ENCODE peak calls at places on chromosome 1, in nine cellular contexts. G is fibroblast of lung, R is MM.1S, V is hepatocyte, L is mammary epithelial cell, Y is PC-3, D is HCT116, N is PC-9, B is H1. M is an unnamed sample.

GRCh38 chr1:218823291-218823900 is 350.3 kb upstream of the LYPLAL1 start:
- DNase-seq in G (peak), R (no peak), V (no peak), L (peak), Y (peak), D (peak), N (no peak), B (no peak), M (no peak)

GRCh38 chr1:67791686-67792475 is 41.4 kb downstream of the GNG12 start:
- DNase-seq in G (peak), R (no peak), V (no peak), L (peak), Y (peak), D (no peak), N (peak), B (no peak), M (peak)

GRCh38 chr1:180254854-180255253 is 24.8 kb downstream of the LHX4 start:
- DNase-seq in G (no peak), R (no peak), V (no peak), L (no peak), Y (no peak), D (no peak), N (no peak), B (no peak), M (no peak)

GRCh38 chr1:91997607-91998195 is 32.1 kb upstream of the EPHX4 start:
- DNase-seq in G (peak), R (peak), V (peak), L (peak), Y (peak), D (peak), N (peak), B (no peak), M (peak)

GRCh38 chr1:15433471-15433870 is 4.8 kb upstream of the CTRC start:
- DNase-seq in G (no peak), R (no peak), V (no peak), L (no peak), Y (no peak), D (no peak), N (no peak), B (no peak), M (no peak)

GRCh38 chr1:94033849-94034248 is 87.1 kb downstream of the ABCA4 start:
- DNase-seq in G (peak), R (no peak), V (no peak), L (no peak), Y (no peak), D (no peak), N (no peak), B (no peak), M (peak)

GRCh38 chr1:16402742-16403141 is 34.5 kb downstream of the SPATA21 start:
- DNase-seq in G (no peak), R (no peak), V (no peak), L (no peak), Y (no peak), D (no peak), N (no peak), B (no peak), M (no peak)

GRCh38 chr1:65422241-65423203 is 2.1 kb downstream of the LEPR start:
- DNase-seq in G (peak), R (no peak), V (no peak), L (peak), Y (peak), D (no peak), N (peak), B (no peak), M (peak)

GRCh38 chr1:20735581-20736111 is 3.1 kb upstream of the SH2D5 start:
- DNase-seq in G (no peak), R (no peak), V (no peak), L (peak), Y (no peak), D (no peak), N (no peak), B (no peak), M (no peak)

DNA sequence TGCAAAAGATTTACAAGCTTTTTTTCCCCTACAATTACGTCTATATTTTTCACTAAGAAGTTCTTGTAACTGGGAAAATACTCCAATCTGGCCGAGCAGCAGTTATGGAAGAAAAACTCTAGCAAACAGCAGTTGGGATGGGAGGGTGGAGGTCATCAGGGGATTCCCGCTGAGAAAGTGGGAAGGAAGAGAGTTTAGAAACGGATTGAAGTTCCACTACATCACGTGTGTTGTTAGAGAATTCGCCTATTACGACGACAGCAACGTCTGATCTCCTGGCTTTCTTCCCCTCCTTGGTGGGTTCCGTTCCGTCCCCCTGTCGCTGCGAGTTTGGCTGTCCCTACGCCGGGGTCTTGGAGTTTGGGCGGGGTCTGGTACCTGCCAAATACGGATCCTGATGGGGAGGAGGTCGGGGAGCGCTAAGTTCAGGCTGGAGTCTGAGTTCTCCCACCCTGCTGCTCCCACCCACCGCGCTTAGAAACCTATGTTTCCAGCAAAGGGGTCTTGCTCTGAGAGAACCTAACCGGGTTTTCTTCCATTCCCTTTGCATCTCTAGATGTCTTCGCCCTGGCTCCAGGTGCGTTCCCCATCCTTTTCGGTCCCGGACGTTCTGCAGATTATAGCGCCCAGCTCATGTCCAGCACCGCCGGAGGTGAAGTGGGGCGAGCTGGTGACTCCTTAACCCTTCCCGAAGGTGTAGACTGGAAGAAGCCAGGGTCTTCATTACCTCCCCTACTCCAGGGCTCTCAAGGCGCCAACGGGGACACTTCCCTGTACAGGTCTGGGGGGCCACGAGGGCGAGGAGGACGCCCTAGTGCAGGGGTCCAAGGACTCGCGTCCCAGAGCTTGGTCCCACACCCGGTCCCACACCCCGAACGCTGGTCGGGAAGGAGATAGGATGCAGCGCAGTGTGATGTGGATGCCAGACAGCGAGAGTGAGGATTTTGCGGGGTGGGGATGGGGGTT is 688 bp upstream of the KCNK2 start:
- DNase-seq in G (no peak), R (no peak), V (peak), L (no peak), Y (no peak), D (no peak), N (no peak), B (peak), M (no peak)
- TF ChIP-seq EZH2 in G (no peak), R (no peak), V (peak), L (peak), Y (no peak), D (no peak), N (no peak), B (peak), M (peak)

DNA sequence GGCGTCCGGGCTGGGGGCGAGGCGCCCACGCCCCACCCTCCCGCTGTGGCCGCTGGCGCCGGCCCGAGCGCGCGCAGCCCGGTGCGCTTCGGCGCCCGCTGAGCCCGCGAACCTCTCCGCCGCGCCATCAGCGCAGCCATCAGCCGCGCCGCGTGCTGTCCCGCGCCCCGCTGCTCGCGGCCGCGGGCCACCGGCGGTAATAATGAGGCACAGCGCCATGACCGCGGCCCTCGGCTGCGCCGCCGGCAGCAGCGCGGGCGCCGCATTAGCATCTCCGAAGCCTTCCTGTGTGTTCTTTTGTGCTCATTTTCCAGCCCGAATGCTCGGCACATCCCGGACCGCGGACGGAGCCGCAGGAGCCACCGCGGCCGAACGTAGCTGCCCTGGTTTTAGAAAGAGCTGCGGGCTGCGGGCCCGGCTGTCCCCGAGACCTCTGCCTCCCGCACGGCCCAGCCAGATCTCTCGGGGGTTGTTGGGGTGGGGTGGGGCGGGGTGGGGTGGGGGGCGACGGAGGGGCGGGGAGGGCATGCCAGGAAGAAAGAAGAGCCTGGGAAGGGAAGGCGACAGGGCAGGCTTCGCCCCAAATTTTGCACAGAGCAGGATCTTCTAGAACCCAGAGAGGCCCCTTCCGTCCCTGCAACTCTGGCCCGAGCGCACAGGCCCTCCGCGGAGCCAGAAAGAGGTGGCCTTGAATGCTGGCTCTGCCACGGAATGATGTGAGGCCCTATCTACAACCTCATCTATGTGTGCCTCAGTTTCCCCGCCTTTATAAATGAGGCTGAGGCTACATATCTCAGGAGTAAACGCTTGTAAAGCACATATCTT is 55.3 kb downstream of the RRAGC start:
- DNase-seq in G (no peak), R (no peak), V (no peak), L (no peak), Y (no peak), D (no peak), N (no peak), B (peak), M (no peak)
- TF ChIP-seq EZH2 in G (no peak), R (no peak), V (peak), L (no peak), Y (no peak), D (no peak), N (no peak), B (no peak), M (peak)

GRCh38 chr1:23217421-23218115 is at the start of gene HTR1D:
- DNase-seq in G (no peak), R (no peak), V (peak), L (no peak), Y (no peak), D (no peak), N (peak), B (peak), M (no peak)
- TF ChIP-seq EZH2 in G (peak), R (no peak), V (peak), L (no peak), Y (no peak), D (no peak), N (no peak), B (no peak), M (peak)

GRCh38 chr1:118445156-118445555 is 260.1 kb upstream of the SPAG17 start:
- DNase-seq in G (no peak), R (no peak), V (no peak), L (no peak), Y (no peak), D (no peak), N (no peak), B (no peak), M (no peak)
- TF ChIP-seq EZH2 in G (no peak), R (no peak), V (no peak), L (no peak), Y (no peak), D (no peak), N (no peak), B (no peak), M (no peak)

DNA sequence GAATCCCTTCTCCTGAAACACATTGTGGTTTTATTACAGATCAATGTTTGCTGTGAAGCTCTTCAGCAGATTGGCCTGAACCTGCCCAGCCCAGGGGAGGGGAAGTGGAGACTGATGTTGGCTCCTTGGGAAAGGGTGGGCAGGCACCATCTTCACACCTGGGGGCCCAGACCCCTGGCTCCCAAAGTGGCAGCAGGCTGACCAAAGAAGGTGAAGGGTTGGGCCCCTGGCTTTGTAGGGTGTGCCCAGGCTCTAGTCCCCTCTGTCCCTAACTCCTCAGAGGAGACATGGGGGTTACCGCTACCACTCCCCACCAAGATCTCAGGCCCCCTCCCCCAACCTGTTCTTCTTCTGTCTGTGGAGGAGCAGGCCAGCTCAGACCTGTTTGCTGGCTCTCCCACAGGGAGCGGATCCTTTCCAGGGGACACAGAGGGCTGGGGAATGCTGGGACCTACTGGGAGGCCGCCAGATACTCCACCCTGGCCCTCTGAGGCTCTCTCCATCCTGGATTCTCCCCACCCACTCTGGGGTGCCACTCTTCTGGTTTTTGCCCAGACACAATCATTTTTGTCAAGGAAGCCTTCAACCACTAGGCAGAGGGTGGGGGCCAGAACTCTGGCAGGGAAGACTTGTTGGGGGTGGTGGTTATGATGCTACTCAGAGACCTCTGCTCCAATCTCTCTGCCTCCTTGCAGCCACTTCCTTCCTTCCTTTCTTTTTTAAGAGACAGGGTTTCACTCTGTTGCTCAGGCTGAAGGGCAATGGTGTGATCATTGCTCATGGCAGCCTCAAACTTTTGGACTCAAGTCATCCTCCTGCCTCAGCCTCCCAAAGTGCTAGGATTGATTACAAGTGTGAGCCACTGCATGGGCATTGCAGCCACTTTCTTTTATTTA is 5.0 kb upstream of the EFNA3 start:
- DNase-seq in G (no peak), R (peak), V (no peak), L (no peak), Y (no peak), D (no peak), N (no peak), B (no peak), M (no peak)
- TF ChIP-seq EZH2 in G (no peak), R (no peak), V (no peak), L (no peak), Y (no peak), D (no peak), N (no peak), B (no peak), M (no peak)